ENCODE peak calls at places on chromosomes 11 and 22, in four cellular contexts. One of them, this sample, is unnamed.

GRCh38 chr11:13152736-13153541 is 124.7 kb upstream of the BMAL1 start:
- DNase-seq in GM18507: no peak
- DNase-seq in fibroblast of gingiva: peak
- DNase-seq in T-helper 2 cell: no peak
- DNase-seq in this sample: no peak

GRCh38 chr11:65433657-65434056 is 11.1 kb downstream of the NEAT1 start:
- DNase-seq in GM18507: no peak
- DNase-seq in fibroblast of gingiva: peak
- DNase-seq in T-helper 2 cell: no peak
- DNase-seq in this sample: no peak

GRCh38 chr11:36362902-36363301 is 66.8 kb downstream of the PRR5L start:
- DNase-seq in GM18507: no peak
- DNase-seq in fibroblast of gingiva: no peak
- DNase-seq in T-helper 2 cell: no peak
- DNase-seq in this sample: no peak

GRCh38 chr11:36569095-36569494 is 1.3 kb downstream of the RAG1 start:
- DNase-seq in GM18507: no peak
- DNase-seq in fibroblast of gingiva: no peak
- DNase-seq in T-helper 2 cell: no peak
- DNase-seq in this sample: no peak

GRCh38 chr22:31340765-31341247 is 5.3 kb downstream of the PATZ1 start:
- DNase-seq in GM18507: no peak
- DNase-seq in fibroblast of gingiva: no peak
- DNase-seq in T-helper 2 cell: no peak
- DNase-seq in this sample: no peak

GRCh38 chr11:20342347-20343279 is 20.9 kb upstream of the HTATIP2 start:
- DNase-seq in GM18507: no peak
- DNase-seq in fibroblast of gingiva: no peak
- DNase-seq in T-helper 2 cell: no peak
- DNase-seq in this sample: no peak

GRCh38 chr11:2761131-2762030 is 61.6 kb upstream of the KCNQ1OT1 start:
- DNase-seq in GM18507: no peak
- DNase-seq in fibroblast of gingiva: no peak
- DNase-seq in T-helper 2 cell: no peak
- DNase-seq in this sample: no peak

GRCh38 chr11:6646631-6647281 is 8.9 kb downstream of the DCHS1 start:
- DNase-seq in GM18507: peak
- DNase-seq in fibroblast of gingiva: peak
- DNase-seq in T-helper 2 cell: no peak
- DNase-seq in this sample: peak

GRCh38 chr22:46108564-46109473 is 41.5 kb upstream of the PPARA start:
- DNase-seq in GM18507: no peak
- DNase-seq in fibroblast of gingiva: peak
- DNase-seq in T-helper 2 cell: no peak
- DNase-seq in this sample: no peak

GRCh38 chr22:37111156-37111717 is 1.7 kb upstream of the TMPRSS6 start:
- DNase-seq in GM18507: no peak
- DNase-seq in fibroblast of gingiva: no peak
- DNase-seq in T-helper 2 cell: no peak
- DNase-seq in this sample: no peak

GRCh38 chr22:20026996-20027601 is 6.2 kb downstream of the TANGO2 start:
- DNase-seq in GM18507: no peak
- DNase-seq in fibroblast of gingiva: no peak
- DNase-seq in T-helper 2 cell: no peak
- DNase-seq in this sample: no peak

GRCh38 chr22:50118129-50118528 is 28.3 kb downstream of the MOV10L1 start:
- DNase-seq in GM18507: no peak
- DNase-seq in fibroblast of gingiva: no peak
- DNase-seq in T-helper 2 cell: no peak
- DNase-seq in this sample: no peak

GRCh38 chr22:35900483-35901168 is 128.0 kb downstream of the RBFOX2 start:
- DNase-seq in GM18507: no peak
- DNase-seq in fibroblast of gingiva: no peak
- DNase-seq in T-helper 2 cell: no peak
- DNase-seq in this sample: no peak

GRCh38 chr11:70281114-70281729 is 10.7 kb downstream of the PPFIA1 start:
- DNase-seq in GM18507: no peak
- DNase-seq in fibroblast of gingiva: peak
- DNase-seq in T-helper 2 cell: no peak
- DNase-seq in this sample: no peak

GRCh38 chr11:132238331-132238730 is 867.9 kb downstream of the NTM start:
- DNase-seq in GM18507: no peak
- DNase-seq in fibroblast of gingiva: no peak
- DNase-seq in T-helper 2 cell: no peak
- DNase-seq in this sample: no peak

GRCh38 chr11:6627762-6628241 is 8.6 kb upstream of the TPP1 start:
- DNase-seq in GM18507: no peak
- DNase-seq in fibroblast of gingiva: no peak
- DNase-seq in T-helper 2 cell: no peak
- DNase-seq in this sample: no peak

GRCh38 chr22:23800297-23801237 is 13.8 kb downstream of the SMARCB1 start:
- DNase-seq in GM18507: peak
- DNase-seq in fibroblast of gingiva: no peak
- DNase-seq in T-helper 2 cell: no peak
- DNase-seq in this sample: no peak

GRCh38 chr11:134976540-134976939 is 564.5 kb upstream of the B3GAT1 start:
- DNase-seq in GM18507: no peak
- DNase-seq in fibroblast of gingiva: no peak
- DNase-seq in T-helper 2 cell: no peak
- DNase-seq in this sample: no peak

GRCh38 chr11:70669871-70670683 is 271.7 kb downstream of the CTTN start:
- DNase-seq in GM18507: no peak
- DNase-seq in fibroblast of gingiva: no peak
- DNase-seq in T-helper 2 cell: no peak
- DNase-seq in this sample: no peak

GRCh38 chr22:23984430-23984829 is 4.5 kb downstream of the GSTT2 start:
- DNase-seq in GM18507: no peak
- DNase-seq in fibroblast of gingiva: peak
- DNase-seq in T-helper 2 cell: peak
- DNase-seq in this sample: no peak

GRCh38 chr22:44436656-44437492 is 61.2 kb downstream of the RTL6 start:
- DNase-seq in GM18507: no peak
- DNase-seq in fibroblast of gingiva: no peak
- DNase-seq in T-helper 2 cell: no peak
- DNase-seq in this sample: no peak

GRCh38 chr11:64457416-64458010 is 98.6 kb downstream of the RPS6KA4 start:
- DNase-seq in GM18507: no peak
- DNase-seq in fibroblast of gingiva: no peak
- DNase-seq in T-helper 2 cell: no peak
- DNase-seq in this sample: no peak

GRCh38 chr22:32465661-32466060 is 1.4 kb upstream of the BPIFC start:
- DNase-seq in GM18507: no peak
- DNase-seq in fibroblast of gingiva: no peak
- DNase-seq in T-helper 2 cell: no peak
- DNase-seq in this sample: no peak

GRCh38 chr22:39469681-39470461 is 13.1 kb downstream of the MGAT3 start:
- DNase-seq in GM18507: no peak
- DNase-seq in fibroblast of gingiva: no peak
- DNase-seq in T-helper 2 cell: no peak
- DNase-seq in this sample: no peak

GRCh38 chr11:44761546-44761961 is 34.8 kb downstream of the TSPAN18 start:
- DNase-seq in GM18507: no peak
- DNase-seq in fibroblast of gingiva: no peak
- DNase-seq in T-helper 2 cell: no peak
- DNase-seq in this sample: no peak

GRCh38 chr22:44879301-44879680 is 126.9 kb downstream of the ARHGAP8 start:
- DNase-seq in GM18507: no peak
- DNase-seq in fibroblast of gingiva: no peak
- DNase-seq in T-helper 2 cell: no peak
- DNase-seq in this sample: no peak

GRCh38 chr11:72932132-72932570 is 117.9 kb downstream of the ATG16L2 start:
- DNase-seq in GM18507: no peak
- DNase-seq in fibroblast of gingiva: peak
- DNase-seq in T-helper 2 cell: no peak
- DNase-seq in this sample: no peak

GRCh38 chr11:93236741-93237675 is 39.2 kb upstream of the SLC36A4 start:
- DNase-seq in GM18507: no peak
- DNase-seq in fibroblast of gingiva: peak
- DNase-seq in T-helper 2 cell: no peak
- DNase-seq in this sample: peak

GRCh38 chr11:19906126-19906525 is 193.5 kb downstream of the NAV2 start:
- DNase-seq in GM18507: no peak
- DNase-seq in fibroblast of gingiva: no peak
- DNase-seq in T-helper 2 cell: no peak
- DNase-seq in this sample: no peak

GRCh38 chr11:95498731-95499396 is 267.9 kb upstream of the SESN3 start:
- DNase-seq in GM18507: no peak
- DNase-seq in fibroblast of gingiva: no peak
- DNase-seq in T-helper 2 cell: no peak
- DNase-seq in this sample: no peak

GRCh38 chr11:62030071-62030684 is 62.7 kb upstream of the FTH1 start:
- DNase-seq in GM18507: no peak
- DNase-seq in fibroblast of gingiva: no peak
- DNase-seq in T-helper 2 cell: no peak
- DNase-seq in this sample: no peak

This sample was measured in AML-193.